ENCODE peak calls at places on chromosomes 16 and 17, in nine cellular contexts. R is mesenchymal stem cell, G is astrocyte, E is neural progenitor cell, M is fibroblast of lung, S is GM23248, A is H9, D is mesendoderm, L is trophoblast cell. Z is an unnamed sample.
A peak's percentile ranks its signal among the peaks of the same experiment; 100 is the strongest.

GRCh38 chr16:3094289-3095027 is 4.6 kb downstream of the ZSCAN10 start:
- DNase-seq in R (peak; percentile 47), G (no peak), E (peak; percentile 68), M (no peak), S (peak; percentile 50), A (no peak), D (peak; percentile 79), L (peak; percentile 68), Z (peak; percentile 62)

GRCh38 chr17:27854163-27854562 is 39.0 kb downstream of the LYRM9 start:
- DNase-seq in R (no peak), G (no peak), E (no peak), M (no peak), S (no peak), A (no peak), D (no peak), L (no peak), Z (no peak)

GRCh38 chr17:14616508-14616907 is 315.6 kb downstream of the HS3ST3B1 start:
- DNase-seq in R (no peak), G (no peak), E (no peak), M (no peak), S (peak; percentile 24), A (no peak), D (no peak), L (no peak), Z (no peak)

GRCh38 chr17:17414316-17414937 is 62.4 kb upstream of the MED9 start:
- DNase-seq in R (no peak), G (peak; percentile 70), E (no peak), M (peak; percentile 75), S (peak; percentile 95), A (no peak), D (no peak), L (no peak), Z (no peak)

GRCh38 chr16:74726736-74727135 is 26.1 kb upstream of the MLKL start:
- DNase-seq in R (no peak), G (no peak), E (no peak), M (no peak), S (no peak), A (peak; percentile 72), D (peak; percentile 81), L (peak; percentile 12), Z (peak; percentile 28)

GRCh38 chr17:45096141-45096540 is 35.0 kb downstream of the NMT1 start:
- DNase-seq in R (peak; percentile 58), G (no peak), E (peak; percentile 40), M (peak; percentile 23), S (peak; percentile 64), A (peak; percentile 42), D (peak; percentile 54), L (peak; percentile 43), Z (peak; percentile 40)

GRCh38 chr16:30473231-30474061 is 904 bp downstream of the ITGAL start:
- DNase-seq in R (no peak), G (no peak), E (no peak), M (no peak), S (no peak), A (no peak), D (no peak), L (no peak), Z (no peak)

GRCh38 chr16:10182186-10182683 is at the start of gene GRIN2A:
- DNase-seq in R (peak; percentile 1), G (no peak), E (peak; percentile 68), M (no peak), S (no peak), A (no peak), D (peak; percentile 46), L (no peak), Z (no peak)

GRCh38 chr16:70736454-70737376 is 50.9 kb upstream of the MTSS2 start:
- DNase-seq in R (no peak), G (no peak), E (peak; percentile 23), M (no peak), S (peak; percentile 38), A (no peak), D (no peak), L (no peak), Z (peak; percentile 19)

GRCh38 chr17:57243171-57243622 is 13.1 kb upstream of the MSI2 start:
- DNase-seq in R (peak; percentile 65), G (peak; percentile 24), E (peak; percentile 82), M (peak; percentile 45), S (peak; percentile 78), A (peak; percentile 87), D (peak; percentile 71), L (peak; percentile 69), Z (peak; percentile 85)

GRCh38 chr16:85389679-85390470 is 223.2 kb upstream of the GSE1 start:
- DNase-seq in R (no peak), G (no peak), E (no peak), M (no peak), S (no peak), A (no peak), D (no peak), L (no peak), Z (no peak)

DNA sequence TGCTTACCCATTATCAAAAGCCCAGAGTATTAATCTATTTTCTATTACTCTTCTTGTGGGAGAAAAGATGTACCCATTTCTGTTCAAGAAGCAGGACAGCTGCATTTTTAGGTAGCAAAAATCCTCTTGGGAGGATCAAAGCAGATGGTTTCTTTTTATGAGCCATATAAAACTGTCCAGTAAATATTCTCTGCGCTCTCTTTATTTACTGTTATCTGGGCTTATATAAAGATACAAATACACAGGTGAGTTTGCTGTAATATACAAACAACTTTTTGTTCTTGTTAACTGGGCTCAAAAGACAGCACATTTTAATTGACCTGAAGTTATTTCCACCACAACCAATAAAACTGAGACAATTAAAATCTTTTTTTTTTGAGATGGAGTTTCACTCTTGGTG is 10.1 kb downstream of the PHF12 start:
- DNase-seq in R (no peak), G (no peak), E (no peak), M (no peak), S (no peak), A (no peak), D (no peak), L (no peak), Z (no peak)
- H3K4me2 ChIP-seq in R (no peak overlapping the region), G (no peak overlapping the region), E (peak overlapping the region; percentile 56), M (no peak overlapping the region), S (no peak overlapping the region), A (no peak overlapping the region), D (no peak overlapping the region), L (no peak overlapping the region), Z (no peak overlapping the region)

GRCh38 chr17:13598353-13599167 is 3.2 kb downstream of the HS3ST3A1 start:
- DNase-seq in R (peak; percentile 6), G (no peak), E (peak; percentile 13), M (no peak), S (no peak), A (no peak), D (peak; percentile 31), L (no peak), Z (no peak)

GRCh38 chr17:13594310-13594709 is 7.4 kb downstream of the HS3ST3A1 start:
- DNase-seq in R (peak; percentile 16), G (no peak), E (no peak), M (peak; percentile 14), S (peak; percentile 38), A (no peak), D (no peak), L (no peak), Z (no peak)

GRCh38 chr17:13594762-13595697 is 6.7 kb downstream of the HS3ST3A1 start:
- DNase-seq in R (peak; percentile 86), G (peak; percentile 78), E (peak; percentile 90), M (peak; percentile 86), S (peak; percentile 88), A (peak; percentile 85), D (peak; percentile 92), L (peak; percentile 91), Z (peak; percentile 81)

GRCh38 chr17:13597723-13598347 is 3.9 kb downstream of the HS3ST3A1 start:
- DNase-seq in R (peak; percentile 65), G (peak; percentile 61), E (peak; percentile 65), M (peak; percentile 69), S (peak; percentile 73), A (no peak), D (peak; percentile 73), L (peak; percentile 65), Z (peak; percentile 49)

GRCh38 chr17:13596241-13596941 is 5.3 kb downstream of the HS3ST3A1 start:
- DNase-seq in R (no peak), G (no peak), E (no peak), M (no peak), S (no peak), A (no peak), D (no peak), L (no peak), Z (no peak)
- H3K4me2 ChIP-seq in R (no peak overlapping the region), G (peak overlapping the region; percentile 92), E (no peak overlapping the region), M (peak overlapping the region; percentile 79), S (peak overlapping the region; percentile 99), A (no peak overlapping the region), D (no peak overlapping the region), L (no peak overlapping the region), Z (no peak overlapping the region)

GRCh38 chr17:37844158-37844976 is 79.8 kb upstream of the TBC1D3K start:
- DNase-seq in R (peak; percentile 67), G (peak; percentile 31), E (peak; percentile 85), M (peak; percentile 55), S (peak; percentile 71), A (peak; percentile 89), D (peak; percentile 72), L (peak; percentile 59), Z (peak; percentile 49)

GRCh38 chr17:37847102-37847501 is 77.1 kb upstream of the TBC1D3K start:
- DNase-seq in R (no peak), G (no peak), E (no peak), M (no peak), S (no peak), A (no peak), D (no peak), L (no peak), Z (no peak)

GRCh38 chr17:37842401-37842800 is 81.8 kb upstream of the TBC1D3K start:
- DNase-seq in R (no peak), G (no peak), E (no peak), M (no peak), S (no peak), A (no peak), D (no peak), L (no peak), Z (no peak)

GRCh38 chr17:37847811-37848331 is 76.3 kb upstream of the TBC1D3K start:
- DNase-seq in R (peak; percentile 52), G (no peak), E (no peak), M (no peak), S (no peak), A (no peak), D (no peak), L (peak; percentile 1), Z (no peak)

DNA sequence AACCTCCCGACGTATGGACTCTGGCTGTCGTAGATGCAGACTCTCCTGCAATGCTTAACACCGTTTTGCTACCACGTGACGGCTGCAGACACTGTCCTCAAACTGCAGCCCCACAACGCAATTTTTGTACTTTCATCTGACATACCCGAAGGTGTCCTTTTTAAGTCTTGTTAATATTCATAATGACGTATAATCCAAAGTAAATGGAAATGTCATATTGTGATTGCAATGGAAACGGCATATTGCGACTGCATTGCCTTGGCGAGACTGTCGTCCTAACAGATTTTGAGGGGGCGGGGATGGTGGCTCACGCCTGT is 79.3 kb upstream of the TBC1D3K start:
- DNase-seq in R (no peak), G (no peak), E (no peak), M (no peak), S (no peak), A (no peak), D (no peak), L (no peak), Z (no peak)
- H3K4me2 ChIP-seq in R (no peak overlapping the region), G (peak overlapping the region; percentile 80), E (peak overlapping the region; percentile 74), M (peak overlapping the region; percentile 46), S (peak overlapping the region; percentile 32), A (peak overlapping the region; percentile 30), D (no peak overlapping the region), L (no peak overlapping the region), Z (no peak overlapping the region)

DNA sequence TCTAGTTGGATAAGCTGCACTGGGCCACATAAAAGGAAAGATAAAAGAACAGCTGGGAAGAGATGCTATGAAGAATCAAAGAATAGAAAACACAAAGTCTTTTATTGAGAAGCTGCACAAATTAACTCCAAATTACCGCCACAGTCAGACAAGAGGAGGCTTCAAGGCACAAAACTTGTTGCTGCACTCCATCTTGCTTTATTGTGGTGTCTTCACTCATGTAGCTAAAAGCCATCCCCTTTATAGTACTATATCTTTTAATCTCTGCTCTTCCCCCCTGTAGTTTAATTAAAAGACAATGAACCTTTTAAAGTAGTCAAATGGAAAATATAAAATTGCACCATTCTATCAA is 330.7 kb upstream of the PMFBP1 start:
- DNase-seq in R (no peak), G (no peak), E (no peak), M (no peak), S (no peak), A (no peak), D (no peak), L (no peak), Z (no peak)
- H3K4me2 ChIP-seq in R (no peak overlapping the region), G (no peak overlapping the region), E (peak overlapping the region; percentile 29), M (no peak overlapping the region), S (no peak overlapping the region), A (no peak overlapping the region), D (no peak overlapping the region), L (no peak overlapping the region), Z (no peak overlapping the region)